ENCODE peak calls at places on chromosomes 7 and 10, in nine cellular contexts. One of them, this sample, is unnamed.
A peak's percentile ranks its signal among the peaks of the same experiment; 100 is the strongest.

GRCh38 chr7:84372155-84372621 is 177.6 kb upstream of the SEMA3A start:
- DNase-seq in WERI-Rb-1: peak; percentile 11
- DNase-seq in hepatocyte: no peak
- DNase-seq in IMR-90: peak; percentile 98
- DNase-seq in ascending aorta: no peak
- DNase-seq in uterus: no peak
- DNase-seq in pancreas: no peak
- DNase-seq in GM12865: no peak
- DNase-seq in mammary epithelial cell: peak; percentile 69
- DNase-seq in this sample: peak; percentile 88

GRCh38 chr7:130838738-130839137 is 104.7 kb upstream of the KLF14 start:
- DNase-seq in WERI-Rb-1: no peak
- DNase-seq in hepatocyte: no peak
- DNase-seq in IMR-90: peak; percentile 99
- DNase-seq in ascending aorta: no peak
- DNase-seq in uterus: no peak
- DNase-seq in pancreas: no peak
- DNase-seq in GM12865: peak; percentile 67
- DNase-seq in mammary epithelial cell: peak; percentile 95
- DNase-seq in this sample: peak; percentile 97

GRCh38 chr10:88582806-88583583 is at the start of gene RNLS:
- DNase-seq in WERI-Rb-1: no peak
- DNase-seq in hepatocyte: peak; percentile 78
- DNase-seq in IMR-90: peak; percentile 15
- DNase-seq in ascending aorta: no peak
- DNase-seq in uterus: peak; percentile 66
- DNase-seq in pancreas: peak; percentile 89
- DNase-seq in GM12865: peak; percentile 87
- DNase-seq in mammary epithelial cell: peak; percentile 33
- DNase-seq in this sample: peak; percentile 62

GRCh38 chr7:47610506-47611044 is 28.7 kb upstream of the TNS3 start:
- DNase-seq in WERI-Rb-1: no peak
- DNase-seq in hepatocyte: peak; percentile 43
- DNase-seq in IMR-90: peak; percentile 94
- DNase-seq in ascending aorta: no peak
- DNase-seq in uterus: no peak
- DNase-seq in pancreas: peak; percentile 11
- DNase-seq in GM12865: no peak
- DNase-seq in mammary epithelial cell: no peak
- DNase-seq in this sample: peak; percentile 83

GRCh38 chr7:159015081-159015893 is 129.4 kb downstream of the VIPR2 start:
- DNase-seq in WERI-Rb-1: no peak
- DNase-seq in hepatocyte: peak; percentile 58
- DNase-seq in IMR-90: no peak
- DNase-seq in ascending aorta: peak; percentile 25
- DNase-seq in uterus: peak; percentile 85
- DNase-seq in pancreas: no peak
- DNase-seq in GM12865: no peak
- DNase-seq in mammary epithelial cell: peak; percentile 3
- DNase-seq in this sample: peak; percentile 52

GRCh38 chr10:105986896-105987638 is 1177.4 kb downstream of the SORCS1 start:
- DNase-seq in WERI-Rb-1: no peak
- DNase-seq in hepatocyte: no peak
- DNase-seq in IMR-90: no peak
- DNase-seq in ascending aorta: no peak
- DNase-seq in uterus: peak; percentile 13
- DNase-seq in pancreas: no peak
- DNase-seq in GM12865: no peak
- DNase-seq in mammary epithelial cell: no peak
- DNase-seq in this sample: no peak

GRCh38 chr10:31384589-31384949 is 65.6 kb downstream of the ZEB1 start:
- DNase-seq in WERI-Rb-1: no peak
- DNase-seq in hepatocyte: no peak
- DNase-seq in IMR-90: peak; percentile 38
- DNase-seq in ascending aorta: no peak
- DNase-seq in uterus: no peak
- DNase-seq in pancreas: no peak
- DNase-seq in GM12865: no peak
- DNase-seq in mammary epithelial cell: no peak
- DNase-seq in this sample: no peak

GRCh38 chr10:130814610-130815009 is 496.9 kb downstream of the TCERG1L start:
- DNase-seq in WERI-Rb-1: no peak
- DNase-seq in hepatocyte: no peak
- DNase-seq in IMR-90: no peak
- DNase-seq in ascending aorta: no peak
- DNase-seq in uterus: no peak
- DNase-seq in pancreas: no peak
- DNase-seq in GM12865: no peak
- DNase-seq in mammary epithelial cell: no peak
- DNase-seq in this sample: no peak

GRCh38 chr7:20267482-20267881 is 50.3 kb upstream of the MACC1 start:
- DNase-seq in WERI-Rb-1: no peak
- DNase-seq in hepatocyte: no peak
- DNase-seq in IMR-90: no peak
- DNase-seq in ascending aorta: no peak
- DNase-seq in uterus: no peak
- DNase-seq in pancreas: no peak
- DNase-seq in GM12865: peak; percentile 44
- DNase-seq in mammary epithelial cell: no peak
- DNase-seq in this sample: no peak

DNA sequence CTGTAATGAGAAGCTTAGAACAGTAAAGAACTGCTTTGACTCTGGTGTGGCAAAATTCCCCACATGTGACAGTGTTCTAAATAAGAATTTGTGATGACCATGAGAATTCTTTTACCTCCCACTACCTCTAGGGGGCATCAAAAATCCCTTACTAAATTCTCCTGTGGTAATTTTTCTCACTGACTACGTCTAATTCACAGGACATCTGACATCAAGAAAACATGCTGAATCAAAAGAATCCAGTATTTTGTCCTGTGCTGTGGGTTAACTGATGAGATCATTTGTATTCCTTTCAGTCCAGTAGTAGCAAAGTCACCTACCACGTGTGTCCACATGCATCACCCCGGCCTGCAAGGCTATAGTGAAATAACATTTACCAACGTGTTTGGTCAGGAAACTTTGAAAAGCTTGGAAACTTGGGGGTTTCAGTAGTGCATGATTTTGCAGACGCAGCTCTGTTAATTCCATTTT is 103.8 kb downstream of the ATE1 start:
- DNase-seq in WERI-Rb-1: no peak
- DNase-seq in hepatocyte: peak; percentile 66
- DNase-seq in IMR-90: peak; percentile 46
- DNase-seq in ascending aorta: no peak
- DNase-seq in uterus: no peak
- DNase-seq in pancreas: no peak
- DNase-seq in GM12865: peak; percentile 48
- DNase-seq in mammary epithelial cell: peak; percentile 21
- DNase-seq in this sample: peak; percentile 57
- TF ChIP-seq CTCF in WERI-Rb-1: peak; percentile 46
- TF ChIP-seq CTCF in hepatocyte: peak; percentile 60
- TF ChIP-seq CTCF in IMR-90: peak; percentile 62
- TF ChIP-seq CTCF in ascending aorta: peak; percentile 60
- TF ChIP-seq CTCF in uterus: peak; percentile 25
- TF ChIP-seq CTCF in pancreas: no peak
- TF ChIP-seq CTCF in GM12865: peak; percentile 56
- TF ChIP-seq CTCF in mammary epithelial cell: peak; percentile 73
- TF ChIP-seq CTCF in this sample: peak; percentile 70

DNA sequence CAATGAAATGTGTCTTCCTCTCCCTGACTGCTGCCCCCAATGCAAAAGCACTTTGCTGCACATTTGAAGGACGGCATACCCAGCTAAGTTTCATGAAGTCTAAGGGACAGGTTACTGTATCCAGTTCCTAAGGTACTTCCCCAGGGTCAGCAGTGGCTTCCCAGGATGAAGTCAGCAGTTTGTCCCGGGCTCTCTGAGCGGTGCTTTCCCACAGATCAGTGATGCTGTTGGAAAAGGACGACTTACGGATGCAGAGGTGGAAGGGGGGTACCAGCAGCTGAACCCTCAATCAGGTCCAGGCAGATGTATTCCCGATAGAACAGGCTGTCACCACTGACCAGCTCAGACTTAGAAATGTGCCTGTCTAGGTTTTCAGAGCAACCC is 303.5 kb downstream of the PRPF18 start:
- DNase-seq in WERI-Rb-1: no peak
- DNase-seq in hepatocyte: no peak
- DNase-seq in IMR-90: peak; percentile 71
- DNase-seq in ascending aorta: no peak
- DNase-seq in uterus: no peak
- DNase-seq in pancreas: no peak
- DNase-seq in GM12865: no peak
- DNase-seq in mammary epithelial cell: no peak
- DNase-seq in this sample: peak; percentile 77
- H3K4me3 ChIP-seq in WERI-Rb-1: no peak overlapping the region
- H3K4me3 ChIP-seq in hepatocyte: no peak overlapping the region
- H3K4me3 ChIP-seq in IMR-90: peak overlapping the region; percentile 62
- H3K4me3 ChIP-seq in ascending aorta: peak overlapping the region; percentile 79
- H3K4me3 ChIP-seq in uterus: no peak overlapping the region
- H3K4me3 ChIP-seq in pancreas: peak overlapping the region; percentile 44
- H3K4me3 ChIP-seq in GM12865: peak overlapping the region; percentile 50
- H3K4me3 ChIP-seq in mammary epithelial cell: peak overlapping the region; percentile 44
- H3K4me3 ChIP-seq in this sample: peak overlapping the region; percentile 69

GRCh38 chr10:927131-927530 is 4.4 kb downstream of the LARP4B start:
- DNase-seq in WERI-Rb-1: no peak
- DNase-seq in hepatocyte: no peak
- DNase-seq in IMR-90: no peak
- DNase-seq in ascending aorta: no peak
- DNase-seq in uterus: no peak
- DNase-seq in pancreas: no peak
- DNase-seq in GM12865: no peak
- DNase-seq in mammary epithelial cell: no peak
- DNase-seq in this sample: no peak

GRCh38 chr10:921471-922414 is 9.8 kb downstream of the LARP4B start:
- DNase-seq in WERI-Rb-1: no peak
- DNase-seq in hepatocyte: no peak
- DNase-seq in IMR-90: peak; percentile 72
- DNase-seq in ascending aorta: no peak
- DNase-seq in uterus: no peak
- DNase-seq in pancreas: no peak
- DNase-seq in GM12865: no peak
- DNase-seq in mammary epithelial cell: peak; percentile 27
- DNase-seq in this sample: peak; percentile 71

GRCh38 chr10:923844-924523 is 7.5 kb downstream of the LARP4B start:
- DNase-seq in WERI-Rb-1: no peak
- DNase-seq in hepatocyte: no peak
- DNase-seq in IMR-90: no peak
- DNase-seq in ascending aorta: no peak
- DNase-seq in uterus: no peak
- DNase-seq in pancreas: no peak
- DNase-seq in GM12865: no peak
- DNase-seq in mammary epithelial cell: no peak
- DNase-seq in this sample: no peak

GRCh38 chr10:926075-926698 is 5.3 kb downstream of the LARP4B start:
- DNase-seq in WERI-Rb-1: no peak
- DNase-seq in hepatocyte: no peak
- DNase-seq in IMR-90: no peak
- DNase-seq in ascending aorta: no peak
- DNase-seq in uterus: no peak
- DNase-seq in pancreas: no peak
- DNase-seq in GM12865: no peak
- DNase-seq in mammary epithelial cell: no peak
- DNase-seq in this sample: no peak

DNA sequence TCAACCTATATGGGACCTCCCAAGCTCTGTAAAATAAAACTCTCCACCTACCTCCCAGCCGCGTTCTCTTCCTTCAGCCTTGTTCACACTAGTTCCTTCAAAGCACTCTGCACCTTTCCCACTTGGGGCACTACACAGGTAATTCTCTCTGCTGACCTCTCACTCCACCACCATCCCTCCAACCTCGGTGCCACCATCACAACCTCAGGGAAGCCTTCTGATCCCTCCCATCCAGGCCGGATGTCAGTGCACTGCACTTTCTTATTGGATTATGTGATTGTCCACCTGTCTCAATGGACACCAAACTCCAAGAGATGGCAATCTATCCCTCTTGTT is 7.0 kb downstream of the LARP4B start:
- DNase-seq in WERI-Rb-1: no peak
- DNase-seq in hepatocyte: no peak
- DNase-seq in IMR-90: no peak
- DNase-seq in ascending aorta: no peak
- DNase-seq in uterus: no peak
- DNase-seq in pancreas: no peak
- DNase-seq in GM12865: no peak
- DNase-seq in mammary epithelial cell: no peak
- DNase-seq in this sample: no peak
- TF ChIP-seq CTCF in WERI-Rb-1: no peak
- TF ChIP-seq CTCF in hepatocyte: no peak
- TF ChIP-seq CTCF in IMR-90: no peak
- TF ChIP-seq CTCF in ascending aorta: no peak
- TF ChIP-seq CTCF in uterus: no peak
- TF ChIP-seq CTCF in pancreas: no peak
- TF ChIP-seq CTCF in GM12865: no peak
- TF ChIP-seq CTCF in mammary epithelial cell: no peak
- TF ChIP-seq CTCF in this sample: no peak

GRCh38 chr10:1041514-1041913 is 7.4 kb downstream of the IDI1 start:
- DNase-seq in WERI-Rb-1: no peak
- DNase-seq in hepatocyte: no peak
- DNase-seq in IMR-90: no peak
- DNase-seq in ascending aorta: no peak
- DNase-seq in uterus: no peak
- DNase-seq in pancreas: no peak
- DNase-seq in GM12865: no peak
- DNase-seq in mammary epithelial cell: no peak
- DNase-seq in this sample: no peak

GRCh38 chr10:1044964-1045363 is 4.0 kb downstream of the IDI1 start:
- DNase-seq in WERI-Rb-1: no peak
- DNase-seq in hepatocyte: no peak
- DNase-seq in IMR-90: no peak
- DNase-seq in ascending aorta: no peak
- DNase-seq in uterus: no peak
- DNase-seq in pancreas: no peak
- DNase-seq in GM12865: no peak
- DNase-seq in mammary epithelial cell: no peak
- DNase-seq in this sample: no peak

GRCh38 chr10:1043532-1043995 is 5.4 kb downstream of the IDI1 start:
- DNase-seq in WERI-Rb-1: no peak
- DNase-seq in hepatocyte: no peak
- DNase-seq in IMR-90: no peak
- DNase-seq in ascending aorta: no peak
- DNase-seq in uterus: peak; percentile 36
- DNase-seq in pancreas: no peak
- DNase-seq in GM12865: peak; percentile 79
- DNase-seq in mammary epithelial cell: no peak
- DNase-seq in this sample: no peak

GRCh38 chr10:1045415-1045814 is 3.5 kb downstream of the IDI1 start:
- DNase-seq in WERI-Rb-1: no peak
- DNase-seq in hepatocyte: no peak
- DNase-seq in IMR-90: no peak
- DNase-seq in ascending aorta: no peak
- DNase-seq in uterus: no peak
- DNase-seq in pancreas: no peak
- DNase-seq in GM12865: no peak
- DNase-seq in mammary epithelial cell: no peak
- DNase-seq in this sample: no peak

DNA sequence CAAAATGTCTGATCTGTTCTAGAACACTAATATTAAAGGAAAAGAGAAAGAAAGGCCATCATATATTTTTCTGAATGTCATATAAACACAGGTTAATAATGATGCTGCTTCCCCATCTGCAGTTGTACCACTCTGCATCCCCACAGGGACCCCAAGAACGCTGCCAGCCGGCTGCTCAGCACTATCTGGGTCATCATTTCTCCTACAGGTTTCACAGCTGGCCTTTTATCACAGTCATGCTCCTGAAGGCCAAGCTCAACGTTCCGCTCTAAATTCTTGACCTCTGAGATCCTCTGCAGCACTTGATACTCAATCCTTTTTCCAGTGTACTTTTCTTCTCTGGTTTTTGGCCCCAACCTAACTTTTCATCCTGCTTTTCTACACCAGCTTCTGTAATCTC is 4.8 kb downstream of the IDI1 start:
- DNase-seq in WERI-Rb-1: no peak
- DNase-seq in hepatocyte: no peak
- DNase-seq in IMR-90: no peak
- DNase-seq in ascending aorta: no peak
- DNase-seq in uterus: no peak
- DNase-seq in pancreas: no peak
- DNase-seq in GM12865: peak; percentile 31
- DNase-seq in mammary epithelial cell: no peak
- DNase-seq in this sample: no peak
- H3K4me3 ChIP-seq in WERI-Rb-1: no peak overlapping the region
- H3K4me3 ChIP-seq in hepatocyte: no peak overlapping the region
- H3K4me3 ChIP-seq in IMR-90: no peak overlapping the region
- H3K4me3 ChIP-seq in ascending aorta: no peak overlapping the region
- H3K4me3 ChIP-seq in uterus: no peak overlapping the region
- H3K4me3 ChIP-seq in pancreas: no peak overlapping the region
- H3K4me3 ChIP-seq in GM12865: peak overlapping the region; percentile 50
- H3K4me3 ChIP-seq in mammary epithelial cell: no peak overlapping the region
- H3K4me3 ChIP-seq in this sample: no peak overlapping the region